ENCODE peak calls at places on chromosomes 16 and 17, in six cellular contexts. T, R, G, K, W and I are unnamed samples.

GRCh38 chr17:68759343-68760140 is 158.4 kb upstream of the FAM20A start:
- DNase-seq in T (peak), R (peak), G (peak), K (peak), W (peak), I (peak)

GRCh38 chr17:28488154-28488883 is 14.9 kb downstream of the SLC13A2 start:
- DNase-seq in T (no peak), R (no peak), G (no peak), K (no peak), W (no peak), I (no peak)

GRCh38 chr17:13865650-13866049 is 203.7 kb upstream of the COX10 start:
- DNase-seq in T (no peak), R (no peak), G (no peak), K (peak), W (no peak), I (no peak)

GRCh38 chr17:59810894-59811153 is 81.9 kb downstream of the TUBD1 start:
- DNase-seq in T (no peak), R (no peak), G (no peak), K (no peak), W (no peak), I (no peak)

GRCh38 chr16:47940466-47940865 is 215.3 kb downstream of the ABCC12 start:
- DNase-seq in T (no peak), R (no peak), G (no peak), K (no peak), W (no peak), I (no peak)

GRCh38 chr16:15948532-15949209 is 745 bp upstream of the ABCC1 start:
- DNase-seq in T (no peak), R (peak), G (no peak), K (peak), W (peak), I (no peak)

GRCh38 chr17:2718150-2718938 is 6.8 kb upstream of the CLUH start:
- DNase-seq in T (no peak), R (no peak), G (no peak), K (no peak), W (no peak), I (no peak)

GRCh38 chr17:77353684-77354419 is 213.1 kb downstream of the SEC14L1 start:
- DNase-seq in T (no peak), R (no peak), G (peak), K (no peak), W (no peak), I (no peak)

GRCh38 chr17:40349477-40350409 is 14.8 kb downstream of the GJD3 start:
- DNase-seq in T (no peak), R (peak), G (peak), K (no peak), W (no peak), I (no peak)

GRCh38 chr16:47475786-47476185 is 14.7 kb downstream of the PHKB start:
- DNase-seq in T (no peak), R (no peak), G (no peak), K (no peak), W (no peak), I (no peak)

GRCh38 chr16:57898961-57899360 is 72.0 kb downstream of the CNGB1 start:
- DNase-seq in T (no peak), R (no peak), G (no peak), K (no peak), W (no peak), I (no peak)

GRCh38 chr16:88685156-88686061 is 898 bp downstream of the SNAI3 start:
- DNase-seq in T (peak), R (peak), G (no peak), K (no peak), W (peak), I (peak)

GRCh38 chr17:76132574-76133338 is 8.3 kb downstream of the FOXJ1 start:
- DNase-seq in T (peak), R (peak), G (no peak), K (no peak), W (no peak), I (no peak)

GRCh38 chr17:42428141-42428944 is 5.3 kb upstream of the CAVIN1 start:
- DNase-seq in T (no peak), R (no peak), G (no peak), K (peak), W (peak), I (no peak)

GRCh38 chr17:29054835-29055234 is 11.9 kb downstream of the PIPOX start:
- DNase-seq in T (no peak), R (no peak), G (no peak), K (no peak), W (no peak), I (no peak)

GRCh38 chr17:56593073-56593740 is at the start of gene NOG:
- DNase-seq in T (peak), R (peak), G (peak), K (no peak), W (no peak), I (no peak)

GRCh38 chr17:71142333-71142732 is 973.0 kb downstream of the KCNJ2 start:
- DNase-seq in T (no peak), R (no peak), G (no peak), K (no peak), W (no peak), I (no peak)

GRCh38 chr17:48194097-48194550 is 86.6 kb downstream of the SNX11 start:
- DNase-seq in T (no peak), R (no peak), G (no peak), K (no peak), W (no peak), I (no peak)

GRCh38 chr17:16495980-16496819 is 4.2 kb upstream of the LRRC75A start:
- DNase-seq in T (no peak), R (no peak), G (no peak), K (no peak), W (no peak), I (no peak)

GRCh38 chr16:13110124-13110796 is 208.9 kb downstream of the SHISA9 start:
- DNase-seq in T (no peak), R (no peak), G (no peak), K (no peak), W (no peak), I (no peak)

GRCh38 chr17:59178266-59178665 is 22.7 kb downstream of the PRR11 start:
- DNase-seq in T (no peak), R (no peak), G (no peak), K (no peak), W (no peak), I (no peak)

GRCh38 chr17:8176197-8176940 is at the start of gene TMEM107:
- DNase-seq in T (peak), R (peak), G (peak), K (peak), W (peak), I (peak)

GRCh38 chr17:34542700-34543336 is 36.6 kb upstream of the TMEM132E start:
- DNase-seq in T (peak), R (no peak), G (no peak), K (peak), W (peak), I (no peak)

GRCh38 chr16:53022374-53022773 is 30.3 kb downstream of the CHD9NB start:
- DNase-seq in T (no peak), R (no peak), G (peak), K (peak), W (no peak), I (no peak)

GRCh38 chr16:11536104-11536866 is 50.4 kb downstream of the LITAF start:
- DNase-seq in T (no peak), R (no peak), G (no peak), K (no peak), W (no peak), I (no peak)

GRCh38 chr16:23836404-23837291 is 865 bp downstream of the PRKCB start:
- DNase-seq in T (peak), R (peak), G (no peak), K (peak), W (peak), I (peak)

GRCh38 chr16:71474864-71475263 is 12.8 kb upstream of the ZNF23 start:
- DNase-seq in T (no peak), R (no peak), G (no peak), K (no peak), W (no peak), I (no peak)

GRCh38 chr16:2036200-2036966 is 9.7 kb downstream of the NHERF2 start:
- DNase-seq in T (no peak), R (peak), G (peak), K (no peak), W (no peak), I (no peak)
- TF ChIP-seq CTCF in T (no peak), R (no peak), G (no peak), K (no peak), W (no peak), I (no peak)

GRCh38 chr16:31202402-31203385 is at the start of gene PYCARD:
- DNase-seq in T (peak), R (peak), G (peak), K (peak), W (peak), I (peak)
- H3K4me3 ChIP-seq in T (peak), R (peak), G (peak), K (peak), W (peak), I (peak)

DNA sequence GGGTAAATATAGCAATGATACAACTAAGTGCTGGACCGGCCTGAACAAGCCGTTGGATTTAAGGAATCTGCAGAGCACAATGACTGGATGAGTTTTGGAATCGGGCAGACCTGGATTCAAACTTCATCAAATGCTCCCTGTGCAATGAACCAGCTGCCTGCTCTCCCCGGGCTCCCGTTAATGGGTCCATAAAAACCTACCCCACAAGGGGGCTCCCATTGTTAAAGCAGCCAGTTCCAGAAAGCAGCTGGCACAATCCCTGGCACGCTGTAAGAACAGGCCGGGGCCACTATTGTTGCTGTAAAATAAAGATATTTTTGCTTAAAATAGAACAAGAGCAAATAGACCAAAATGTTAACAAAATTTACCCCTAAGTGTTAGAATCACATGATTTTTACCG is 131.9 kb downstream of the C16orf95 start:
- DNase-seq in T (no peak), R (no peak), G (no peak), K (no peak), W (no peak), I (no peak)
- TF ChIP-seq CTCF in T (no peak), R (no peak), G (no peak), K (no peak), W (no peak), I (no peak)

DNA sequence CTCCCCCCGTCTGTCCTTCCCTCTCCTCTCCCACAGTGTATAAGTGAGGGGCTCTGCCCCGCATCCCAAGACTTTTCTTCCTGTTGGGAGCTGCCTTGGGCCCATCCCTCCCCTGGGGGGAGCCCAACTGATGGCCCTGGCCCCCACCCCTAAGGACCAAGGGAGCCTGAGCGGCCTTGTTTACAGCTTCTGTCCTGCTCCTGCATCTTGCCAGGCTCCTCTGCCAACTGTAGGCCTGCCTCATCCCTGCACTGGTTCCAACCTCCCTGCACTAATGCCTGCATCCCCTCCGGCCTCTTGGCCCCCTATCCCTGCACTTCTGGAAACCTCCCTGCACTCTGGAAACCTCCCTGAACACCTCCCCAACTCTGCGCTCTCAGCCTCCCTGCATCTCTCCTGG is 1.4 kb upstream of the PAGR1 start:
- DNase-seq in T (no peak), R (no peak), G (no peak), K (no peak), W (no peak), I (no peak)
- H3K4me3 ChIP-seq in T (peak), R (peak), G (no peak), K (no peak), W (no peak), I (no peak)

GRCh38 chr16:67179421-67180080 is 4.2 kb downstream of the MATCAP1 start:
- DNase-seq in T (no peak), R (no peak), G (no peak), K (peak), W (no peak), I (no peak)
- TF ChIP-seq CTCF in T (no peak), R (no peak), G (no peak), K (no peak), W (no peak), I (peak)

DNA sequence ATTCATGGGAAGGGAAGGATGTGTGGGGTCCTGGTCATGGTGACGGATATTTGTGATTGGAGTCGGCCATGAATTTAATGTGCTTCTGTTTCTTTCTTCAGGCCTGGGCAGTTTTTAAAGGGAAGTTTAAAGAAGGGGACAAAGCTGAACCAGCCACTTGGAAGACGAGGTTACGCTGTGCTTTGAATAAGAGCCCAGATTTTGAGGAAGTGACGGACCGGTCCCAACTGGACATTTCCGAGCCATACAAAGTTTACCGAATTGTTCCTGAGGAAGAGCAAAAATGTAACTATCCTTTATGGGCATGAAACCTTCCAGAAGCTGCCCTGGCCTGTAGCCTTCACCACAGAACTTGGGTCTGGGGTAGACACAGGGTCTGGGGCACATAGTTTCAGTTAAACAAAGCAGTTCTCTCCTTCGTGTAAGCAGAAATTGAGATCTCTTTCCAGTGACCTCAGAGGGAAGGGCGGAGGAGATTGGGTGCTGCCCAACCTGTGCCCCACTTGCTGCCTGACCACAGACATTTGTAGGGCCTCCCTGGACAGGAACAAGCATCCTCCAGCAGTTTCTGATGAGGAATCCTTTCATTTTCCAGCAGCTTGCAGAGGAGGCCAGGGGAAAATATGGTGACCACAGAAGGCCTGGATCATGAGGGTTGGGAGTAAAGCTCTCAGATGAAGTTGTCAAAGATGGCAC is 10.1 kb downstream of the IRF8 start:
- DNase-seq in T (no peak), R (no peak), G (peak), K (no peak), W (no peak), I (no peak)
- H3K4me3 ChIP-seq in T (no peak), R (no peak), G (no peak), K (no peak), W (no peak), I (no peak)

GRCh38 chr17:37438141-37438540 is 31.5 kb downstream of the TADA2A start:
- DNase-seq in T (no peak), R (no peak), G (no peak), K (no peak), W (no peak), I (no peak)
- TF ChIP-seq CTCF in T (no peak), R (peak), G (no peak), K (no peak), W (no peak), I (peak)

GRCh38 chr17:967122-967521 is 12.5 kb downstream of the NXN start:
- DNase-seq in T (no peak), R (no peak), G (no peak), K (no peak), W (no peak), I (no peak)

GRCh38 chr17:969767-970387 is 9.7 kb downstream of the NXN start:
- DNase-seq in T (no peak), R (no peak), G (no peak), K (no peak), W (no peak), I (no peak)

GRCh38 chr17:970388-970768 is 9.2 kb downstream of the NXN start:
- DNase-seq in T (no peak), R (no peak), G (no peak), K (no peak), W (no peak), I (no peak)

GRCh38 chr17:965311-965989 is 14.1 kb downstream of the NXN start:
- DNase-seq in T (no peak), R (no peak), G (no peak), K (no peak), W (no peak), I (no peak)

GRCh38 chr17:968812-969766 is 10.5 kb downstream of the NXN start:
- DNase-seq in T (no peak), R (no peak), G (no peak), K (no peak), W (no peak), I (no peak)
- H3K4me3 ChIP-seq in T (no peak), R (no peak), G (no peak), K (no peak), W (no peak), I (no peak)

DNA sequence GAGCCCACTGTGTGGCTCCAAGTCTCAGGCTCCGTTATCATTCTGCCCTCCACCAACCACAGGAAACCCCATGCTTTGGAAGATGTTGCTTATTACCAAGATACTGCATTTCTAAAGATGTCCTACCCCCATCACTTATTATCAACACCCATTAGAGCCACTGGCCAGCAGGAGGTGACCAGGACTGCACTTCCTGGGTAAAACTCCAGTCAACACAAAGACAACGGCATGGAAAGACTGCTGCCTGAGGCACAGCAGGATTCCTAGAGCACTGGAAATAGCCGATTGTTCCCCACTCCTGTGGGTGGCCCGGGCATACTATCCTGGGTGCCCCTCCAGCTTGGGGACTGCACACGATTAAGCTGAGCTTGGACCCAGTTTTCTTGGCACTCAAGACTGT is 133.7 kb downstream of the AATF start:
- DNase-seq in T (no peak), R (no peak), G (no peak), K (no peak), W (no peak), I (no peak)
- TF ChIP-seq CTCF in T (no peak), R (no peak), G (no peak), K (no peak), W (no peak), I (no peak)